ENCODE peak calls at places on chromosome 3, in six cellular contexts. One of them, this sample, is unnamed.

GRCh38 chr3:128203171-128203570 is 49.9 kb downstream of the EEFSEC start:
- DNase-seq in A549: no peak
- DNase-seq in K562: no peak
- DNase-seq in NB4: no peak
- DNase-seq in endothelial cell of umbilical vein: no peak
- DNase-seq in GM12878: no peak
- DNase-seq in this sample: no peak

GRCh38 chr3:160643994-160644393 is 33.0 kb upstream of the ARL14 start:
- DNase-seq in A549: no peak
- DNase-seq in K562: no peak
- DNase-seq in NB4: no peak
- DNase-seq in endothelial cell of umbilical vein: peak
- DNase-seq in GM12878: no peak
- DNase-seq in this sample: no peak

GRCh38 chr3:123072564-123072963 is 5.7 kb downstream of the PDIA5 start:
- DNase-seq in A549: no peak
- DNase-seq in K562: no peak
- DNase-seq in NB4: peak
- DNase-seq in endothelial cell of umbilical vein: no peak
- DNase-seq in GM12878: no peak
- DNase-seq in this sample: no peak

GRCh38 chr3:133412511-133413165 is 12.8 kb downstream of the BFSP2 start:
- DNase-seq in A549: no peak
- DNase-seq in K562: no peak
- DNase-seq in NB4: no peak
- DNase-seq in endothelial cell of umbilical vein: no peak
- DNase-seq in GM12878: no peak
- DNase-seq in this sample: no peak

GRCh38 chr3:20043398-20043797 is 3.2 kb downstream of the KAT2B start:
- DNase-seq in A549: no peak
- DNase-seq in K562: no peak
- DNase-seq in NB4: no peak
- DNase-seq in endothelial cell of umbilical vein: peak
- DNase-seq in GM12878: no peak
- DNase-seq in this sample: no peak

GRCh38 chr3:195853036-195853435 is 41.3 kb upstream of the MUC4 start:
- DNase-seq in A549: no peak
- DNase-seq in K562: no peak
- DNase-seq in NB4: no peak
- DNase-seq in endothelial cell of umbilical vein: no peak
- DNase-seq in GM12878: no peak
- DNase-seq in this sample: no peak

GRCh38 chr3:3625461-3626271 is 173.6 kb upstream of the LRRN1 start:
- DNase-seq in A549: no peak
- DNase-seq in K562: no peak
- DNase-seq in NB4: no peak
- DNase-seq in endothelial cell of umbilical vein: no peak
- DNase-seq in GM12878: no peak
- DNase-seq in this sample: no peak

GRCh38 chr3:25782938-25783660 is at the start of gene NGLY1:
- DNase-seq in A549: peak
- DNase-seq in K562: peak
- DNase-seq in NB4: peak
- DNase-seq in endothelial cell of umbilical vein: peak
- DNase-seq in GM12878: no peak
- DNase-seq in this sample: peak

GRCh38 chr3:18740631-18741583 is 315.8 kb upstream of the SATB1 start:
- DNase-seq in A549: no peak
- DNase-seq in K562: no peak
- DNase-seq in NB4: peak
- DNase-seq in endothelial cell of umbilical vein: no peak
- DNase-seq in GM12878: peak
- DNase-seq in this sample: no peak

GRCh38 chr3:99789322-99789721 is 28.3 kb upstream of the CMSS1 start:
- DNase-seq in A549: peak
- DNase-seq in K562: no peak
- DNase-seq in NB4: peak
- DNase-seq in endothelial cell of umbilical vein: peak
- DNase-seq in GM12878: no peak
- DNase-seq in this sample: peak

GRCh38 chr3:188088948-188089685 is 64.8 kb upstream of the LPP start:
- DNase-seq in A549: no peak
- DNase-seq in K562: no peak
- DNase-seq in NB4: peak
- DNase-seq in endothelial cell of umbilical vein: no peak
- DNase-seq in GM12878: no peak
- DNase-seq in this sample: peak

GRCh38 chr3:188083011-188083410 is 70.9 kb upstream of the LPP start:
- DNase-seq in A549: no peak
- DNase-seq in K562: no peak
- DNase-seq in NB4: no peak
- DNase-seq in endothelial cell of umbilical vein: no peak
- DNase-seq in GM12878: no peak
- DNase-seq in this sample: peak

GRCh38 chr3:188085596-188086560 is 68.1 kb upstream of the LPP start:
- DNase-seq in A549: no peak
- DNase-seq in K562: no peak
- DNase-seq in NB4: no peak
- DNase-seq in endothelial cell of umbilical vein: no peak
- DNase-seq in GM12878: no peak
- DNase-seq in this sample: no peak

GRCh38 chr3:188082040-188082439 is 71.9 kb upstream of the LPP start:
- DNase-seq in A549: no peak
- DNase-seq in K562: no peak
- DNase-seq in NB4: no peak
- DNase-seq in endothelial cell of umbilical vein: no peak
- DNase-seq in GM12878: no peak
- DNase-seq in this sample: no peak

GRCh38 chr3:188084751-188085595 is 69.0 kb upstream of the LPP start:
- DNase-seq in A549: no peak
- DNase-seq in K562: no peak
- DNase-seq in NB4: no peak
- DNase-seq in endothelial cell of umbilical vein: no peak
- DNase-seq in GM12878: no peak
- DNase-seq in this sample: peak
- TF ChIP-seq MYC in A549: no peak
- TF ChIP-seq MYC in K562: no peak
- TF ChIP-seq MYC in NB4: no peak
- TF ChIP-seq MYC in endothelial cell of umbilical vein: no peak
- TF ChIP-seq MYC in GM12878: no peak
- TF ChIP-seq MYC in this sample: no peak

DNA sequence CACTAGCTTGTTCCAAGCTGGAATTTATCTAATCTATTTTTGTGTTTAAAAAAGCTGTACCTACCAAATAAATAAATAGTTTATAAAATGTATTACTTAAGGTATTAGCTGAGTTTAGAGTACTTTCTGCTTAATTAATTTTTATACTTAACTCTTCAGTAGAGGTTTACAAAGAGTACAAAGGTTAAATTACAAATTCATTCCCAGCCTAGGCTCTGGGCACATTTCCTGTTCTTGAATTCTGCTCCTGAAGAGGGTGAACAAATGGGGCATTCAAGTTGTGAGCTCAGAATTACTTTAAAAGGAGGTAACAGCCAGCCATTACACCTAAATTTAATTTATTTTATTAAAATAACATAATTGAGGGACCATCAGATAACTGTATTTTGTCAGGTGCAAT is 26.4 kb downstream of the MKRN2 start:
- DNase-seq in A549: no peak
- DNase-seq in K562: no peak
- DNase-seq in NB4: no peak
- DNase-seq in endothelial cell of umbilical vein: no peak
- DNase-seq in GM12878: no peak
- DNase-seq in this sample: no peak
- H3K4me3 ChIP-seq in A549: no peak
- H3K4me3 ChIP-seq in K562: no peak
- H3K4me3 ChIP-seq in NB4: no peak
- H3K4me3 ChIP-seq in endothelial cell of umbilical vein: no peak
- H3K4me3 ChIP-seq in GM12878: no peak
- H3K4me3 ChIP-seq in this sample: no peak

DNA sequence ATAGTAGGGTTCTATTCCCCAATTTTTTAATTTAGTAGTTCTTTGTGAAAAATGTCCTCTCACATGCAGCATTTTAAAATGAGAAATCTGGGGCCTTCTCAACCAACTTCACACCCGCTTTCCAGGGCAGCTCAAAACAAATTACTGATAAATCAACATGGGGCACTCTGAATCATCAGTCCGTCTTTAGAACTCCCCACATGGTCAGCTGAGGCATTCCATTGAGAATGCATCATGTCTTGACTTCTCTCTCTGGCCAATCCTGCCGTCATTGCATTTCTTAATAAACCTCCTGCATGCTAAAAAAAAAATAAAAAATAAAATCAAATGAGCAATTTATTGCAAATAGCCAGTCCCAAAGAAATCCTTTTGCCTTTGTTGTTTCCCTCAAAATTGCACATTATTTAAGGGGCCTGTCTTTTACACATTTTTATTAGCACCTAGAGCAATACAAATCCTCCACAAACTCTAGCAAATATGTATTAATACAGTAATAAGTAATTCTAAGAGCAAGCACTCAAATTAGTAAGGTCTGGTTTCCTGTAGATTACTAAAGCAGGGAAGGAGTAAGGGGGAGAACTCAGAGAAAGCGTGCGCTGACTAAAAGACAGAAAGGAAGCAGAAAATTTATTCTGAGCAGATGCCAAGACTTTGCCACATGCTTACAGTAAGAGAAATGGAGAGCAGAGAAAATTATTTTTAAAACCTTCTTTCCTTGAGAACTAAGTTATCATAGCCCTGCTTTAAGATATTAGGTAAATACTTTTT is 175.7 kb downstream of the TNIK start:
- DNase-seq in A549: peak
- DNase-seq in K562: no peak
- DNase-seq in NB4: no peak
- DNase-seq in endothelial cell of umbilical vein: peak
- DNase-seq in GM12878: peak
- DNase-seq in this sample: no peak
- TF ChIP-seq MYC in A549: no peak
- TF ChIP-seq MYC in K562: no peak
- TF ChIP-seq MYC in NB4: no peak
- TF ChIP-seq MYC in endothelial cell of umbilical vein: no peak
- TF ChIP-seq MYC in GM12878: no peak
- TF ChIP-seq MYC in this sample: no peak

DNA sequence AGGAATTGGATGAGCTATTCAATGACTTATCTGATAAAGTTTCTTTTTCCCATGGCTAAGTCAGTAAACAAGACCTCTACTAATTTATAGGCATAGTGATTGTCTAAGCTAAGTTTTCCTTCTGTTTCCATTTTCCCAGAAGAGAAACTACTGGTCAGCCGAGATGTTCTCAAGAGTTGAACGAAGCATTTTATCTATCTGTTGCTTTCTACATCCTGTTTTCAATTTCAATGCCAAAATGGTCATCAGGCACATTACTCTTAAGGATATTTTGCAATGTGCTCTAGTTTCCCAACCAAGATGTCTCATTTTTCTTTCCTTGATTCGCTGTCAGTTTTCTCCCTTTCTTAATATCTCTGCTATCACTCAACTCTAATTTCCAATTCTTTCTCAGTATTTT is 228.7 kb downstream of the MBNL1 start:
- DNase-seq in A549: no peak
- DNase-seq in K562: no peak
- DNase-seq in NB4: peak
- DNase-seq in endothelial cell of umbilical vein: peak
- DNase-seq in GM12878: no peak
- DNase-seq in this sample: no peak
- H3K4me3 ChIP-seq in A549: no peak
- H3K4me3 ChIP-seq in K562: no peak
- H3K4me3 ChIP-seq in NB4: no peak
- H3K4me3 ChIP-seq in endothelial cell of umbilical vein: no peak
- H3K4me3 ChIP-seq in GM12878: peak
- H3K4me3 ChIP-seq in this sample: no peak

GRCh38 chr3:176359211-176359610 is 838.1 kb downstream of the TBL1XR1 start:
- DNase-seq in A549: no peak
- DNase-seq in K562: no peak
- DNase-seq in NB4: no peak
- DNase-seq in endothelial cell of umbilical vein: no peak
- DNase-seq in GM12878: no peak
- DNase-seq in this sample: no peak

GRCh38 chr3:176357891-176358290 is 839.4 kb downstream of the TBL1XR1 start:
- DNase-seq in A549: no peak
- DNase-seq in K562: no peak
- DNase-seq in NB4: no peak
- DNase-seq in endothelial cell of umbilical vein: no peak
- DNase-seq in GM12878: no peak
- DNase-seq in this sample: no peak

GRCh38 chr3:176362191-176362731 is 835.0 kb downstream of the TBL1XR1 start:
- DNase-seq in A549: no peak
- DNase-seq in K562: no peak
- DNase-seq in NB4: no peak
- DNase-seq in endothelial cell of umbilical vein: no peak
- DNase-seq in GM12878: no peak
- DNase-seq in this sample: no peak
- TF ChIP-seq MYC in A549: no peak
- TF ChIP-seq MYC in K562: no peak
- TF ChIP-seq MYC in NB4: no peak
- TF ChIP-seq MYC in endothelial cell of umbilical vein: no peak
- TF ChIP-seq MYC in GM12878: no peak
- TF ChIP-seq MYC in this sample: no peak

GRCh38 chr3:15979900-15980299 is 182.1 kb upstream of the ANKRD28 start:
- DNase-seq in A549: no peak
- DNase-seq in K562: no peak
- DNase-seq in NB4: no peak
- DNase-seq in endothelial cell of umbilical vein: no peak
- DNase-seq in GM12878: no peak
- DNase-seq in this sample: no peak

GRCh38 chr3:15983693-15984092 is 185.9 kb upstream of the ANKRD28 start:
- DNase-seq in A549: no peak
- DNase-seq in K562: no peak
- DNase-seq in NB4: no peak
- DNase-seq in endothelial cell of umbilical vein: no peak
- DNase-seq in GM12878: no peak
- DNase-seq in this sample: no peak

GRCh38 chr3:15982243-15982642 is 184.5 kb upstream of the ANKRD28 start:
- DNase-seq in A549: no peak
- DNase-seq in K562: no peak
- DNase-seq in NB4: no peak
- DNase-seq in endothelial cell of umbilical vein: no peak
- DNase-seq in GM12878: no peak
- DNase-seq in this sample: no peak

GRCh38 chr3:15983232-15983631 is 185.5 kb upstream of the ANKRD28 start:
- DNase-seq in A549: no peak
- DNase-seq in K562: no peak
- DNase-seq in NB4: no peak
- DNase-seq in endothelial cell of umbilical vein: no peak
- DNase-seq in GM12878: no peak
- DNase-seq in this sample: no peak

DNA sequence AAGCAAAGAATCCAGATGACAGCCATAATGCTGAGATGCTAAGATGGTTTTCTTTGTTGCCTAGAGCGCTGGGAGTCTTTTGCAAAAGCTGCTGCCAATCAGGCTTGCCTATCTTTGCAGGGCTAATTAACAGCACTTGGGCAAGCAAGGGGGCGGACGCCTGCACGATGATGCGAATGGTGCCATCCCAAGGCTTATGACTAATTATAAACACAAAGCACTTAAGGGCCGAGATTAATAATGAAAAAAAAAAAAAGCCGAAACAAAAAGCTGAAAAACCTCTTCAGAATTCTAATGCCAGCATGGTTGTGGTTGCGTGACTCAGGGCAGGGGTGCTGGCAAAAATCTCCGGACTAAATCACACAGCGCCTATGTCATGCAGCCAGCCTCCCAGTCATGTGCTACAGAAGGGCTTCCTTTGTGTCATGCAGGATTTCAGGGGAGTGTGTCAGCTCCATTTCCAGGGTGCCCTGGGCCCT is 184.9 kb upstream of the ANKRD28 start:
- DNase-seq in A549: no peak
- DNase-seq in K562: no peak
- DNase-seq in NB4: no peak
- DNase-seq in endothelial cell of umbilical vein: no peak
- DNase-seq in GM12878: no peak
- DNase-seq in this sample: no peak
- H3K4me3 ChIP-seq in A549: no peak
- H3K4me3 ChIP-seq in K562: no peak
- H3K4me3 ChIP-seq in NB4: no peak
- H3K4me3 ChIP-seq in endothelial cell of umbilical vein: no peak
- H3K4me3 ChIP-seq in GM12878: no peak
- H3K4me3 ChIP-seq in this sample: no peak